ENCODE peak calls at places on chromosome 10, in four cellular contexts. C is H9, F is H1, B is IMR-90. M is an unnamed sample.
A peak's percentile ranks its signal among the peaks of the same experiment; 100 is the strongest.

GRCh38 chr10:13536674-13537366 is 8.0 kb upstream of the BEND7 start:
- DNase-seq in B (peak; percentile 41), F (peak; percentile 66), C (peak; percentile 90), M (peak; percentile 90)

GRCh38 chr10:14562197-14562596 is 212.5 kb downstream of the FAM107B start:
- DNase-seq in B (no peak), C (no peak), F (no peak), M (no peak)

GRCh38 chr10:63157845-63158624 is 24.9 kb downstream of the NRBF2 start:
- DNase-seq in B (peak; percentile 95), F (no peak), C (peak; percentile 65), M (peak; percentile 93)

GRCh38 chr10:44960098-44960480 is 487 bp downstream of the RASSF4 start:
- DNase-seq in B (no peak), F (no peak), C (no peak), M (peak; percentile 68)

GRCh38 chr10:12938271-12938670 is 63.2 kb downstream of the CCDC3 start:
- DNase-seq in F (no peak), B (no peak), C (no peak), M (no peak)

GRCh38 chr10:28722065-28722803 is 44.9 kb downstream of the BAMBI start:
- DNase-seq in B (peak; percentile 40), C (peak; percentile 76), F (peak; percentile 36), M (peak; percentile 71)

GRCh38 chr10:124632064-124632531 is 112.1 kb downstream of the FAM53B start:
- DNase-seq in B (no peak), F (no peak), C (peak; percentile 56), M (peak; percentile 34)

GRCh38 chr10:28367865-28368541 is 65.1 kb upstream of the MPP7 start:
- DNase-seq in F (no peak), B (no peak), C (no peak), M (no peak)

GRCh38 chr10:43594944-43595589 is 11.2 kb upstream of the ZNF485 start:
- DNase-seq in B (peak; percentile 50), C (no peak), F (no peak), M (no peak)

GRCh38 chr10:80518807-80519360 is 18.8 kb upstream of the SH2D4B start:
- DNase-seq in B (no peak), C (no peak), F (no peak), M (no peak)

GRCh38 chr10:81570349-81570748 is 304.6 kb upstream of the NRG3 start:
- DNase-seq in F (no peak), C (no peak), B (no peak), M (no peak)

GRCh38 chr10:93554760-93555432 is 11.6 kb upstream of the FFAR4 start:
- DNase-seq in F (peak; percentile 58), C (peak; percentile 85), B (peak; percentile 56), M (peak; percentile 87)

GRCh38 chr10:64505496-64505895 is 984.3 kb downstream of the REEP3 start:
- DNase-seq in F (no peak), B (no peak), C (no peak), M (peak; percentile 18)

GRCh38 chr10:35328404-35329037 is 7.8 kb upstream of the CCNY start:
- DNase-seq in C (no peak), B (peak; percentile 95), F (no peak), M (no peak)

GRCh38 chr10:132331259-132331955 is 586 bp upstream of the LRRC27 start:
- DNase-seq in C (no peak), F (no peak), B (no peak), M (no peak)

GRCh38 chr10:60932756-60933155 is 11.2 kb downstream of the RHOBTB1 start:
- DNase-seq in F (no peak), C (no peak), B (no peak), M (peak; percentile 81)

GRCh38 chr10:66629976-66630375 is 295.9 kb upstream of the LRRTM3 start:
- DNase-seq in C (no peak), B (peak; percentile 3), F (no peak), M (no peak)

GRCh38 chr10:50272531-50272930 is 21.2 kb upstream of the ASAH2 start:
- DNase-seq in B (no peak), C (no peak), F (no peak), M (no peak)

GRCh38 chr10:78533776-78534175 is 500.1 kb downstream of the RPS24 start:
- DNase-seq in B (no peak), C (no peak), F (no peak), M (no peak)

GRCh38 chr10:78532480-78533046 is 498.9 kb downstream of the RPS24 start:
- DNase-seq in F (no peak), B (no peak), C (no peak), M (no peak)

GRCh38 chr10:78533093-78533492 is 499.4 kb downstream of the RPS24 start:
- DNase-seq in F (no peak), B (no peak), C (no peak), M (no peak)

GRCh38 chr10:78537018-78537417 is 503.4 kb downstream of the RPS24 start:
- DNase-seq in C (no peak), B (no peak), F (no peak), M (no peak)

GRCh38 chr10:78535716-78536218 is 502.1 kb downstream of the RPS24 start:
- DNase-seq in B (no peak), C (no peak), F (no peak), M (no peak)
- H4K5ac ChIP-seq in B (no peak overlapping the region), C (no peak overlapping the region), F (no peak overlapping the region), M (no peak overlapping the region)

GRCh38 chr10:1672001-1672781 is 65.1 kb downstream of the ADARB2 start:
- DNase-seq in B (no peak), F (no peak), C (no peak), M (no peak)
- H2BK5ac ChIP-seq in B (no peak overlapping the region), F (no peak overlapping the region), C (no peak overlapping the region), M (no peak overlapping the region)

GRCh38 chr10:7896297-7896696 is 78.0 kb downstream of the TAF3 start:
- DNase-seq in F (no peak), C (no peak), B (no peak), M (no peak)

GRCh38 chr10:7902413-7902812 is 84.1 kb downstream of the TAF3 start:
- DNase-seq in B (no peak), C (no peak), F (no peak), M (no peak)

GRCh38 chr10:7906128-7906527 is 87.8 kb downstream of the TAF3 start:
- DNase-seq in F (no peak), C (no peak), B (no peak), M (no peak)

GRCh38 chr10:7895699-7896090 is 77.4 kb downstream of the TAF3 start:
- DNase-seq in F (no peak), B (no peak), C (no peak), M (no peak)

DNA sequence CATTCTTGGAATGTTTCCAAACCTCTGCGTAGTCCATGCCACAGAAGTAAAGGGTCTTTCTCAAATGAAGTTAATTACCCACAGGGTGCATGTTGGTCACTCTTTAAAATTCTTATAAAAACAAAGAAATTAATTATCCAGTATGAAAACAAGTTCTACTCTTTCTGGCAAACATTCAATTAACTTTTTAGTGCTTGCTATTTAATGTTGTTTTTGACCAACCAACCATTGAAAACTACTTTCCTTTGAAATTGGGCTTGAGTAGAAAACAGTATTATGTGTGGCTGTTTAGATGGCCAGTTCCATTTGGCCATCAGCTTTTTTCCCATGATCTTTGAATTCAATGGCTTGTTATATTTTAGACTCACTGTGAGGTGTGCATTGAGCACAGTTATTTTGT is 83.0 kb downstream of the TAF3 start:
- DNase-seq in C (no peak), B (no peak), F (no peak), M (no peak)
- H4K5ac ChIP-seq in C (no peak overlapping the region), B (no peak overlapping the region), F (no peak overlapping the region), M (no peak overlapping the region)

GRCh38 chr10:32684291-32684690 is 238.4 kb downstream of the CCDC7 start:
- DNase-seq in F (no peak), C (no peak), B (no peak), M (no peak)

GRCh38 chr10:32687546-32687945 is 241.6 kb downstream of the CCDC7 start:
- DNase-seq in C (no peak), B (no peak), F (no peak), M (no peak)

GRCh38 chr10:32692174-32692573 is 246.2 kb downstream of the CCDC7 start:
- DNase-seq in B (peak; percentile 89), F (no peak), C (no peak), M (no peak)

GRCh38 chr10:32687116-32687515 is 241.2 kb downstream of the CCDC7 start:
- DNase-seq in C (no peak), B (peak; percentile 6), F (no peak), M (no peak)
- H2BK5ac ChIP-seq in C (no peak overlapping the region), B (no peak overlapping the region), F (no peak overlapping the region), M (no peak overlapping the region)

GRCh38 chr10:76643465-76643864 is 994.1 kb downstream of the KCNMA1 start:
- DNase-seq in F (no peak), C (no peak), B (no peak), M (no peak)
- H4K5ac ChIP-seq in F (no peak overlapping the region), C (no peak overlapping the region), B (no peak overlapping the region), M (no peak overlapping the region)

DNA sequence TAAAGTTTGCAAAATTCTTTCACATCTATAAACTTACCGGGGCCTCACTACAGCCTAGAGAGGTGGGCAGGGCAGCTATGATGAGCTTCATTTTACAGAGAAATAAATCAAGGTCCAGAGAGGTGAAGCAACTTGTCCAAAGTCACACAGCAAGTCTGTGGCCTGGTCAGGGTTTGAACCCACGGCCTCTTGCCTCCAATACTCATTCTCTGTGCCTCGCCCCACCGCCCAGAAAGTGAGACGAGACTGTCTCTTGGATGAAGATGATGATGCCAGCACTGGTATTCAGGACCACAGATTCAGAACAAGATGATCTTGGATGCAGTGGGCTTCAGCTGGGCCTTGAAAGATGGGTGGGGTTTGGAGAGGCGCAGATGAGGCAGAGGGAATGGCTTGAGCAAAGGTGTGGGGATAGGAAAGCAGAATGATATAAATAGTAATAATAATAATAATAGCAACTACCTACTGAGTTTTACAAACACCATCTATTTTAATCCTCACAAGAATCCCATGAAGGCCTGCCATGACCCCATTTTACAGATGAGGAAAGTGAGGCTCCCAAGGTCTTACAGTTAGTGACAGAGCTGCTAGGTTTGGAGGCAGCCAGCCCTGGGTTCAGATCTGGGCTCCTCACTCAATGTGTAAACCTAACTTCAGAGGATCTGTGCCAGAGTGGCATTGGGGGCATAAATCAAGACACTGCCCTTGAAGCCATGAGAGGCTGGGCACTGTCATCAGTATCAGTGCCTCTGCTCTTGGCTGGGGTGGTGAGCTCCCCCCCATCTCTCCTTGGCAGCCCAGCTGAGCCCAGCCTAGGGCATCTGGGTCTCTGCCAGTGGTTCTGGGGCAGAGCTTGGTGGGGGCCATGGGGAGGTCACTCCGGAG is 70.0 kb downstream of the NEURL1 start:
- DNase-seq in C (no peak), F (no peak), B (no peak), M (no peak)
- H2BK5ac ChIP-seq in C (no peak overlapping the region), F (no peak overlapping the region), B (no peak overlapping the region), M (no peak overlapping the region)

GRCh38 chr10:133356549-133356948 is 1.3 kb downstream of the FUOM start:
- DNase-seq in C (no peak), B (no peak), F (no peak), M (no peak)
- H4K5ac ChIP-seq in C (no peak overlapping the region), B (no peak overlapping the region), F (no peak overlapping the region), M (no peak overlapping the region)

DNA sequence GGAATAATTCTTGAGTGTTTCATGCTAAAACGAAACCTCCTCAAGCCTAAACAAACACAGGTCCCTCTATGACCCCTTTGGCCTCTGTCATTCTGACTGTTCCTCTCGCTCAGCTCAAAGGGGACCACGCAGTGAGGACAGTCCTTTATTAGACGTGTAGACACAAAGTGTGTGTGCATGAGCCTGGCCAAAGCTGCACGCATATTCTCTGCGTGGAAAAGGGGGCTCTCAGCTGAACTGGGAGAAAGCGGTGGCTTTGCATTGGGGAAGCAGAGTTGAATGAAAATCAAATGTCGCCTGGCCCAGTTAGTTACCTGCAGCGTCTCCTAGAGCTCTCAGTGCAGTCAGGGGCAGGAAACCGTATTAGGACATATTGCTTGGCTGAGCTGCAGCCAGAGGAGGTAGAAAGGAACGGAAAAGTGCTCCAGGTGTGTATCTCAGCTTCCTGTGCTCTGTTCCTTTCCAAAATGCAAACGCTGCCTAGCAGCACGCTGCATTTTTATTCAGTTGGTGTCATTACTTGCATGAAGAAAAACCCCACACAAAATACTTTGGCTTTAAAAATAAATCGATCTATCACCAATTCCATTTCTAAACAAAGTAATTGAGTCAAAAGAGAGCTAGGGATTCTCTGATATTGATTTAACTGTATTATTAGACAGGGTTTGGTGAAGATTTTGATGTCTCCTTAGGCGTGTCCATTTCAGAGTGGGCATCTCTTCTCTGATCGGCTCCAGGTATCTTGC is 4.9 kb downstream of the GATA3 start:
- DNase-seq in B (no peak), F (no peak), C (peak; percentile 40), M (no peak)
- H2BK5ac ChIP-seq in B (no peak overlapping the region), F (no peak overlapping the region), C (no peak overlapping the region), M (peak overlapping the region; percentile 65)